ENCODE peak calls at places on chromosome 12, in ten cellular contexts. One of them, this sample, is unnamed.

GRCh38 chr12:57756406-57757341 is 1.8 kb downstream of the MARCHF9 start:
- DNase-seq in cardiac fibroblast: peak; percentile 36
- DNase-seq in adipocyte: no peak
- DNase-seq in GM19239: peak; percentile 85
- DNase-seq in amniotic stem cell: no peak
- DNase-seq in AG04449: no peak
- DNase-seq in foreskin fibroblast: no peak
- DNase-seq in activated CD4-positive, alpha-beta T cell treated with anti-CD3 and anti-CD28 coated beads, Interleukin-2, amount 50 U/mL, for 1 hour: peak; percentile 68
- DNase-seq in H54: no peak
- DNase-seq in amniotic epithelial cell: peak; percentile 21
- DNase-seq in this sample: peak; percentile 99

GRCh38 chr12:76719171-76719631 is 44.7 kb upstream of the ZDHHC17 start:
- DNase-seq in cardiac fibroblast: peak; percentile 8
- DNase-seq in adipocyte: peak; percentile 55
- DNase-seq in GM19239: no peak
- DNase-seq in amniotic stem cell: no peak
- DNase-seq in AG04449: no peak
- DNase-seq in foreskin fibroblast: peak; percentile 71
- DNase-seq in activated CD4-positive, alpha-beta T cell treated with anti-CD3 and anti-CD28 coated beads, Interleukin-2, amount 50 U/mL, for 1 hour: no peak
- DNase-seq in H54: no peak
- DNase-seq in amniotic epithelial cell: peak; percentile 40
- DNase-seq in this sample: no peak

GRCh38 chr12:108561852-108562347 is 496 bp upstream of the ISCU start:
- DNase-seq in cardiac fibroblast: no peak
- DNase-seq in adipocyte: no peak
- DNase-seq in GM19239: no peak
- DNase-seq in amniotic stem cell: no peak
- DNase-seq in AG04449: no peak
- DNase-seq in foreskin fibroblast: no peak
- DNase-seq in activated CD4-positive, alpha-beta T cell treated with anti-CD3 and anti-CD28 coated beads, Interleukin-2, amount 50 U/mL, for 1 hour: no peak
- DNase-seq in H54: no peak
- DNase-seq in amniotic epithelial cell: no peak
- DNase-seq in this sample: no peak

GRCh38 chr12:53187145-53187899 is 6.6 kb upstream of the CSAD start:
- DNase-seq in cardiac fibroblast: no peak
- DNase-seq in adipocyte: no peak
- DNase-seq in GM19239: no peak
- DNase-seq in amniotic stem cell: no peak
- DNase-seq in AG04449: no peak
- DNase-seq in foreskin fibroblast: no peak
- DNase-seq in activated CD4-positive, alpha-beta T cell treated with anti-CD3 and anti-CD28 coated beads, Interleukin-2, amount 50 U/mL, for 1 hour: no peak
- DNase-seq in H54: no peak
- DNase-seq in amniotic epithelial cell: no peak
- DNase-seq in this sample: no peak

GRCh38 chr12:117212563-117213190 is 22.4 kb upstream of the FBXO21 start:
- DNase-seq in cardiac fibroblast: peak; percentile 87
- DNase-seq in adipocyte: peak; percentile 93
- DNase-seq in GM19239: peak; percentile 67
- DNase-seq in amniotic stem cell: no peak
- DNase-seq in AG04449: peak; percentile 36
- DNase-seq in foreskin fibroblast: peak; percentile 90
- DNase-seq in activated CD4-positive, alpha-beta T cell treated with anti-CD3 and anti-CD28 coated beads, Interleukin-2, amount 50 U/mL, for 1 hour: peak; percentile 59
- DNase-seq in H54: peak; percentile 78
- DNase-seq in amniotic epithelial cell: peak; percentile 72
- DNase-seq in this sample: peak; percentile 54

GRCh38 chr12:119850330-119850729 is 26.8 kb downstream of the CIT start:
- DNase-seq in cardiac fibroblast: no peak
- DNase-seq in adipocyte: no peak
- DNase-seq in GM19239: no peak
- DNase-seq in amniotic stem cell: no peak
- DNase-seq in AG04449: no peak
- DNase-seq in foreskin fibroblast: no peak
- DNase-seq in activated CD4-positive, alpha-beta T cell treated with anti-CD3 and anti-CD28 coated beads, Interleukin-2, amount 50 U/mL, for 1 hour: no peak
- DNase-seq in H54: no peak
- DNase-seq in amniotic epithelial cell: no peak
- DNase-seq in this sample: no peak

GRCh38 chr12:61291647-61292046 is 968.6 kb upstream of the USP15 start:
- DNase-seq in cardiac fibroblast: no peak
- DNase-seq in adipocyte: no peak
- DNase-seq in GM19239: no peak
- DNase-seq in amniotic stem cell: no peak
- DNase-seq in AG04449: no peak
- DNase-seq in foreskin fibroblast: peak; percentile 6
- DNase-seq in activated CD4-positive, alpha-beta T cell treated with anti-CD3 and anti-CD28 coated beads, Interleukin-2, amount 50 U/mL, for 1 hour: no peak
- DNase-seq in H54: no peak
- DNase-seq in amniotic epithelial cell: no peak
- DNase-seq in this sample: no peak

GRCh38 chr12:27305673-27306504 is 26.7 kb upstream of the BMAL2 start:
- DNase-seq in cardiac fibroblast: peak; percentile 73
- DNase-seq in adipocyte: peak; percentile 85
- DNase-seq in GM19239: no peak
- DNase-seq in amniotic stem cell: peak; percentile 4
- DNase-seq in AG04449: no peak
- DNase-seq in foreskin fibroblast: peak; percentile 59
- DNase-seq in activated CD4-positive, alpha-beta T cell treated with anti-CD3 and anti-CD28 coated beads, Interleukin-2, amount 50 U/mL, for 1 hour: no peak
- DNase-seq in H54: no peak
- DNase-seq in amniotic epithelial cell: peak; percentile 55
- DNase-seq in this sample: peak; percentile 26

GRCh38 chr12:112112423-112113132 is 4.0 kb upstream of the NAA25 start:
- DNase-seq in cardiac fibroblast: no peak
- DNase-seq in adipocyte: no peak
- DNase-seq in GM19239: no peak
- DNase-seq in amniotic stem cell: no peak
- DNase-seq in AG04449: no peak
- DNase-seq in foreskin fibroblast: no peak
- DNase-seq in activated CD4-positive, alpha-beta T cell treated with anti-CD3 and anti-CD28 coated beads, Interleukin-2, amount 50 U/mL, for 1 hour: no peak
- DNase-seq in H54: no peak
- DNase-seq in amniotic epithelial cell: no peak
- DNase-seq in this sample: no peak

GRCh38 chr12:71475280-71475679 is 35.7 kb downstream of the LGR5 start:
- DNase-seq in cardiac fibroblast: peak; percentile 78
- DNase-seq in adipocyte: peak; percentile 46
- DNase-seq in GM19239: no peak
- DNase-seq in amniotic stem cell: no peak
- DNase-seq in AG04449: no peak
- DNase-seq in foreskin fibroblast: peak; percentile 79
- DNase-seq in activated CD4-positive, alpha-beta T cell treated with anti-CD3 and anti-CD28 coated beads, Interleukin-2, amount 50 U/mL, for 1 hour: no peak
- DNase-seq in H54: no peak
- DNase-seq in amniotic epithelial cell: peak; percentile 57
- DNase-seq in this sample: peak; percentile 13